ENCODE peak calls at places on chromosome 7, in four cellular contexts. Q is DND-41, K is nephron progenitor cell, E is colonic mucosa. H is an unnamed sample.

GRCh38 chr7:65325793-65326432 is 47.7 kb upstream of the ZNF92 start:
- DNase-seq in Q (no peak), K (no peak), E (no peak), H (no peak)

GRCh38 chr7:140640727-140641531 is at the start of gene DENND2A:
- DNase-seq in Q (no peak), K (peak), E (peak), H (peak)

GRCh38 chr7:112547916-112548315 is 67.1 kb downstream of the LSMEM1 start:
- DNase-seq in Q (no peak), K (no peak), E (no peak), H (no peak)

GRCh38 chr7:149855368-149856305 is 17.5 kb downstream of the ZNF862 start:
- DNase-seq in Q (no peak), K (no peak), E (no peak), H (no peak)

GRCh38 chr7:90669002-90669401 is 72.9 kb downstream of the CDK14 start:
- DNase-seq in Q (no peak), K (no peak), E (no peak), H (no peak)

GRCh38 chr7:11130012-11130411 is 156.3 kb downstream of the PHF14 start:
- DNase-seq in Q (no peak), K (no peak), E (no peak), H (no peak)

GRCh38 chr7:18045171-18045570 is 17.5 kb upstream of the PRPS1L1 start:
- DNase-seq in Q (no peak), K (no peak), E (no peak), H (no peak)

GRCh38 chr7:3218561-3219225 is 82.4 kb upstream of the SDK1 start:
- DNase-seq in Q (no peak), K (no peak), E (no peak), H (no peak)

GRCh38 chr7:863106-863505 is 13.2 kb upstream of the GET4 start:
- DNase-seq in Q (no peak), K (no peak), E (no peak), H (no peak)

GRCh38 chr7:147941316-147941715 is 649.2 kb upstream of the C7orf33 start:
- DNase-seq in Q (no peak), K (no peak), E (no peak), H (no peak)

GRCh38 chr7:120272896-120273475 is at the start of gene KCND2:
- DNase-seq in Q (no peak), K (peak), E (no peak), H (no peak)

GRCh38 chr7:158617737-158618128 is 30.1 kb upstream of the PTPRN2 start:
- DNase-seq in Q (no peak), K (no peak), E (no peak), H (no peak)

GRCh38 chr7:136272934-136273333 is 295.8 kb upstream of the MTPN start:
- DNase-seq in Q (no peak), K (no peak), E (no peak), H (no peak)

GRCh38 chr7:68288099-68288498 is 1291.5 kb downstream of the TYW1 start:
- DNase-seq in Q (no peak), K (no peak), E (no peak), H (no peak)

GRCh38 chr7:103149808-103150180 is 895 bp upstream of the NAPEPLD start:
- DNase-seq in Q (no peak), K (no peak), E (no peak), H (no peak)

GRCh38 chr7:81285142-81285871 is 366.5 kb upstream of the SEMA3C start:
- DNase-seq in Q (no peak), K (no peak), E (no peak), H (no peak)

GRCh38 chr7:1579481-1580421 is 9.9 kb upstream of the PSMG3 start:
- DNase-seq in Q (peak), K (peak), E (peak), H (peak)

GRCh38 chr7:29921404-29922010 is 68.1 kb downstream of the SCRN1 start:
- DNase-seq in Q (peak), K (peak), E (peak), H (no peak)

DNA sequence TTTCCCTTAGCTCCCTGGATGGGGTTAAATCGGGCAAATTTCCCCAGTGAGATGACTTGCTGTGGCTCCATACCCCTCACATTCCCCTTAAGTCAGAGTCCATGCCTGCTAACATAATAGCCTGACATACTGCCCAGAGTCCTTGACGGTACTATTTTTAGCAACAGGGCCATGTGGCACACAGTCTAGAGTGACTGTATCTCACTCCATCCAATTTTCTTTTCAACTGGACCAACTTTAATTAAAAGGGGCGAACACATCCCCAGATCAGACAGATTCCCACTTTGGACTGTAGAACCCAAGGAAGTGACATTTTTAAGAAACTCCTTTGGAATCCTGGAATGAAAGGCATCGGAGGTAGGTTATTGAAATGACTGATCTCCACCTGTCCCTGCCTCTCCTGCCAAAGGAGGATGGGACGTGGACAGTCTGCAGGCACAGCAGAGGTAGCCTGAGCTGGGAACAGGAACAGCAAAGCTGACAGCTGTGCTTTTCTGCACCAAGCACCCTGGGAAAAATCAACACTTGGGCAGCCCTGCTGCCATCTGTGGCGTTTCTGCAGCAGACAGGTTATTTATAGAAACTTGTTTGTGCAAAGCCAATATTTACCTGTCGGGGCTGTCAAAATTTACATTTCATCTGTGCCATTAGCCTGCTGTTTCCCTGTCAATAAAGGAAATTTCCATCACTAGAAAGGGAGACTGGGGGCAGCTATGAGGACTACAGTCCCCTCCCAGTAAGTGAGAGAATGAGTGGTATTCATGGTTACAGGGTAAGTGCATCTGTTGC is 221.5 kb upstream of the AOAH start:
- DNase-seq in Q (no peak), K (no peak), E (peak), H (no peak)
- TF ChIP-seq CTCF in Q (no peak), K (no peak), E (no peak), H (no peak)

GRCh38 chr7:42025635-42026375 is 211.2 kb downstream of the GLI3 start:
- DNase-seq in Q (no peak), K (no peak), E (no peak), H (no peak)
- TF ChIP-seq CTCF in Q (no peak), K (no peak), E (no peak), H (no peak)

DNA sequence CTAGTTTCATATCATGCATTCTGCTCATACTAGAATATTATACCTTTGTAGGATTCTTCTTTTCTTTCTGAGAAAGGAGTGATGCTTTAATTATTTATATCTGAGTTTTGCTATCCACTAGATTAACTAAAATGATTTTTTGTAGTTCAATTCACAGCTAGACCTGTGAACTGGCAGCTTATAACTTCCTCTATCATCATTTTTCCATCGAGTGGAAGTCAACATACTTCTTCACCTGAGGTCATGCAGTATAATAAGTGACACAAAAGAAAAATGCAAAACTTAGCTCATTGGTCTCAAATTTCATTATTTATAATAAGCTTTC is 8.0 kb downstream of the LRRN3 start:
- DNase-seq in Q (no peak), K (no peak), E (no peak), H (no peak)
- TF ChIP-seq CTCF in Q (no peak), K (no peak), E (no peak), H (no peak)

GRCh38 chr7:69677054-69677847 is 79.0 kb downstream of the AUTS2 start:
- DNase-seq in Q (no peak), K (no peak), E (no peak), H (no peak)
- TF ChIP-seq CTCF in Q (peak), K (peak), E (no peak), H (no peak)

GRCh38 chr7:138161600-138162081 is 85.4 kb downstream of the AKR1D1 start:
- DNase-seq in Q (peak), K (peak), E (peak), H (no peak)
- TF ChIP-seq CTCF in Q (peak), K (peak), E (peak), H (no peak)

DNA sequence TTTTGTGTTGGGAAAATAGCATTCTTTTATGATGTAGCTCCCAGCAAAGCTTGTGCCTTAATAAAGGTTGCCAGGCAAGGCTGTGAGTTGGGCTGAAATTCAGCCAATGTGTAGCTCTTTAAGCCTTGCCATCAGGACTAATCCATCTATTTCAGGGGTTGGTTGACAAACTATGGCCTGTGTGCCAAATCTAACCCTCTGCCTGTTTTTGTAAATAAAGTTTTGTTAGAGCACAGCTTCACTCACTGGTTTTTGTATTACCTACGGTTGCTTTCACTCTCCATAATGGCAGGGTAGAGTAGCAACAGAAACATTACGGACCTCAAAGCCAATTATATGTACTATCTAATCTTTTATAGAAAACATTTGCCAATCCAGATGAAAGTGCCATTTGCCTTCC is 638.1 kb upstream of the POT1 start:
- DNase-seq in Q (no peak), K (no peak), E (no peak), H (no peak)
- TF ChIP-seq CTCF in Q (no peak), K (no peak), E (no peak), H (no peak)